ENCODE peak calls at places on chromosome 22, in nine cellular contexts. P is mammary epithelial cell, E is heart right ventricle, X is sigmoid colon, N is ovary, L is bronchial epithelial cell, T is nephron progenitor cell, Q is epithelial cell of esophagus, G is Peyer's patch. C is an unnamed sample.
A peak's percentile ranks its signal among the peaks of the same experiment; 100 is the strongest.

GRCh38 chr22:39652990-39653786 is 82.6 kb downstream of the CACNA1I start:
- DNase-seq in T (no peak), Q (no peak), P (no peak), G (no peak), X (no peak), N (no peak), E (no peak), L (no peak), C (no peak)

GRCh38 chr22:49954354-49954753 is 6.2 kb upstream of the PIM3 start:
- DNase-seq in X (no peak), E (peak; percentile 73), T (no peak), N (no peak), P (no peak), L (no peak), G (no peak), Q (no peak), C (no peak)

GRCh38 chr22:49451070-49451840 is 376.4 kb downstream of the BRD1 start:
- DNase-seq in E (no peak), Q (no peak), X (no peak), N (no peak), T (no peak), L (no peak), G (no peak), P (no peak), C (no peak)

GRCh38 chr22:28716686-28717085 is 24.9 kb downstream of the CHEK2 start:
- DNase-seq in E (no peak), X (no peak), L (no peak), T (no peak), P (no peak), Q (no peak), N (no peak), G (no peak), C (no peak)

GRCh38 chr22:42805016-42805997 is 51.8 kb downstream of the ARFGAP3 start:
- DNase-seq in X (peak; percentile 68), T (no peak), G (peak; percentile 13), Q (peak; percentile 59), N (no peak), E (peak; percentile 61), L (peak; percentile 62), P (peak; percentile 71), C (no peak)

GRCh38 chr22:42885446-42885845 is 28.4 kb upstream of the ARFGAP3 start:
- DNase-seq in Q (no peak), P (no peak), N (no peak), L (no peak), E (no peak), G (no peak), T (no peak), X (no peak), C (no peak)

GRCh38 chr22:19879996-19880785 is 25.5 kb upstream of the GNB1L start:
- DNase-seq in L (no peak), Q (no peak), X (peak; percentile 56), E (no peak), T (no peak), P (no peak), N (peak; percentile 17), G (no peak), C (peak; percentile 0)

GRCh38 chr22:39959640-39960447 is at the start of gene TMA7B:
- DNase-seq in G (peak; percentile 25), X (no peak), E (no peak), Q (peak; percentile 69), P (peak; percentile 58), N (no peak), L (peak; percentile 56), T (peak; percentile 42), C (peak; percentile 58)

GRCh38 chr22:32322986-32323385 is 34.7 kb upstream of the RFPL3 start:
- DNase-seq in T (no peak), P (no peak), Q (no peak), N (no peak), L (no peak), G (no peak), X (no peak), E (no peak), C (no peak)

GRCh38 chr22:22810018-22810427 is 77.6 kb upstream of the IGLL5 start:
- DNase-seq in E (peak; percentile 40), P (no peak), L (no peak), N (no peak), Q (peak; percentile 21), T (peak; percentile 79), X (no peak), G (peak; percentile 48), C (peak; percentile 72)

GRCh38 chr22:49324527-49325491 is 502.9 kb downstream of the BRD1 start:
- DNase-seq in T (no peak), P (no peak), G (no peak), E (no peak), N (no peak), X (no peak), L (no peak), Q (no peak), C (no peak)

DNA sequence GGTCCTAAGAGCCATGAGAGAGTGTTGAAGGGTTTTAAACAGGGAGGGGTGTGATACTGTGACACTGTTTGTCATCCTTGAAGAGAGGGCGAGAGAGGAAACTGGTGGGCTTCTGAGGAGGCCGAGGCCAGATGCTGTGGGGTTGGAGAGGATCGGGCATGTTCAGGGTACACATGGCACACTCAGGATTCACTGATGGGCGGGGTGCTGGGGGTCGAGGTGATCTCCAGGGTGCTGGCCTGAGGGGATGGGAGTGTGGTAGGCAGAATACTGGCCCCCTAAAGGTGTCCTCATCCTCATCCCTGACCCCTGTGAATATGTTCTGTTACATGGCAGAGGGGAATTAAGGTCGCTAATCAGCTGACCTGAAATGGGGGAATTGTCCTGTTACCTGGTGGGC is 7.3 kb downstream of the TBC1D22A start:
- DNase-seq in E (no peak), P (no peak), X (no peak), T (no peak), G (no peak), N (no peak), L (no peak), Q (no peak), C (no peak)
- TF ChIP-seq CTCF in E (no peak), P (no peak), X (no peak), T (no peak), G (no peak), N (no peak), L (no peak), Q (no peak), C (no peak)

GRCh38 chr22:24440270-24440717 is 12.9 kb downstream of the ADORA2A start:
- DNase-seq in X (no peak), T (no peak), E (no peak), P (no peak), Q (no peak), G (no peak), N (no peak), L (no peak), C (no peak)

GRCh38 chr22:24436553-24436952 is 9.2 kb downstream of the ADORA2A start:
- DNase-seq in X (no peak), Q (no peak), E (no peak), P (no peak), L (no peak), G (no peak), N (no peak), T (no peak), C (no peak)

GRCh38 chr22:24437091-24437490 is 9.7 kb downstream of the ADORA2A start:
- DNase-seq in E (no peak), N (no peak), Q (no peak), L (no peak), G (no peak), X (no peak), T (no peak), P (no peak), C (no peak)

GRCh38 chr22:24435861-24436351 is 8.5 kb downstream of the ADORA2A start:
- DNase-seq in T (no peak), P (no peak), N (no peak), Q (no peak), E (no peak), G (no peak), L (no peak), X (peak; percentile 46), C (no peak)

GRCh38 chr22:24437820-24438328 is 10.5 kb downstream of the ADORA2A start:
- DNase-seq in P (peak; percentile 49), Q (peak; percentile 65), G (peak; percentile 75), N (no peak), X (no peak), E (no peak), L (peak; percentile 39), T (no peak), C (peak; percentile 53)
- TF ChIP-seq CTCF in P (peak; percentile 17), Q (no peak), G (no peak), N (no peak), X (no peak), E (no peak), L (peak; percentile 14), T (no peak), C (no peak)

GRCh38 chr22:25404923-25405853 is 159.3 kb upstream of the GRK3 start:
- DNase-seq in N (peak; percentile 78), G (peak; percentile 71), L (peak; percentile 26), E (peak; percentile 89), T (peak; percentile 79), X (peak; percentile 88), Q (peak; percentile 76), P (peak; percentile 58), C (peak; percentile 72)

GRCh38 chr22:25403284-25403606 is 161.2 kb upstream of the GRK3 start:
- DNase-seq in N (no peak), Q (no peak), T (no peak), L (no peak), P (no peak), G (no peak), E (no peak), X (no peak), C (no peak)

GRCh38 chr22:25402501-25403283 is 161.8 kb upstream of the GRK3 start:
- DNase-seq in P (peak; percentile 34), T (no peak), L (peak; percentile 40), E (no peak), Q (peak; percentile 51), N (peak; percentile 42), G (no peak), X (peak; percentile 70), C (no peak)

GRCh38 chr22:25404556-25404922 is 159.9 kb upstream of the GRK3 start:
- DNase-seq in Q (no peak), G (no peak), N (no peak), T (peak; percentile 42), L (no peak), P (peak; percentile 12), E (peak; percentile 48), X (peak; percentile 61), C (no peak)

GRCh38 chr22:25403752-25404471 is 160.6 kb upstream of the GRK3 start:
- DNase-seq in X (peak; percentile 64), P (peak; percentile 21), G (no peak), E (no peak), Q (peak; percentile 26), N (no peak), T (peak; percentile 28), L (peak; percentile 15), C (peak; percentile 36)
- TF ChIP-seq CTCF in X (no peak), P (no peak), G (no peak), E (no peak), Q (no peak), N (no peak), T (no peak), L (no peak), C (no peak)

GRCh38 chr22:24205438-24206189 is 24.3 kb downstream of the SUSD2 start:
- DNase-seq in Q (no peak), P (peak; percentile 29), E (no peak), N (no peak), G (no peak), L (peak; percentile 10), X (no peak), T (no peak), C (no peak)
- TF ChIP-seq CTCF in Q (peak; percentile 18), P (no peak), E (no peak), N (no peak), G (no peak), L (no peak), X (no peak), T (no peak), C (no peak)